ENCODE peak calls at places on chromosome 14, in four cellular contexts. L is upper lobe of left lung, F is lower leg skin, A is GM12878. U is an unnamed sample.

GRCh38 chr14:51726166-51726899 is 74.6 kb downstream of the FRMD6 start:
- DNase-seq in F (no peak), A (no peak), L (no peak), U (no peak)

GRCh38 chr14:102659797-102660196 is 67.3 kb downstream of the RCOR1 start:
- DNase-seq in F (no peak), A (no peak), L (no peak), U (peak)

GRCh38 chr14:58099682-58100081 is 52.3 kb downstream of the ARMH4 start:
- DNase-seq in F (no peak), A (no peak), L (no peak), U (no peak)

GRCh38 chr14:93084866-93085857 is 30.6 kb downstream of the ITPK1 start:
- DNase-seq in F (no peak), A (no peak), L (no peak), U (no peak)

GRCh38 chr14:100108042-100108825 is 43.0 kb downstream of the EVL start:
- DNase-seq in A (peak), L (peak), F (peak), U (peak)

GRCh38 chr14:91324606-91324950 is 80.1 kb upstream of the GPR68 start:
- DNase-seq in A (no peak), F (no peak), L (no peak), U (no peak)

GRCh38 chr14:90483117-90483516 is 86.3 kb downstream of the CALM1 start:
- DNase-seq in A (no peak), F (no peak), L (no peak), U (no peak)

GRCh38 chr14:90574640-90575131 is 177.9 kb downstream of the CALM1 start:
- DNase-seq in A (no peak), F (no peak), L (peak), U (no peak)

GRCh38 chr14:101780390-101780789 is 18.9 kb downstream of the PPP2R5C start:
- DNase-seq in F (no peak), A (no peak), L (peak), U (peak)

GRCh38 chr14:95319312-95320075 is at the start of gene CLMN:
- DNase-seq in L (peak), A (no peak), F (no peak), U (peak)
- TF ChIP-seq POLR2A in L (no peak), A (peak), F (no peak), U (no peak)

GRCh38 chr14:98890556-98891340 is 381.2 kb downstream of the BCL11B start:
- DNase-seq in A (no peak), F (no peak), L (no peak), U (no peak)
- TF ChIP-seq POLR2A in A (no peak), F (no peak), L (no peak), U (no peak)

DNA sequence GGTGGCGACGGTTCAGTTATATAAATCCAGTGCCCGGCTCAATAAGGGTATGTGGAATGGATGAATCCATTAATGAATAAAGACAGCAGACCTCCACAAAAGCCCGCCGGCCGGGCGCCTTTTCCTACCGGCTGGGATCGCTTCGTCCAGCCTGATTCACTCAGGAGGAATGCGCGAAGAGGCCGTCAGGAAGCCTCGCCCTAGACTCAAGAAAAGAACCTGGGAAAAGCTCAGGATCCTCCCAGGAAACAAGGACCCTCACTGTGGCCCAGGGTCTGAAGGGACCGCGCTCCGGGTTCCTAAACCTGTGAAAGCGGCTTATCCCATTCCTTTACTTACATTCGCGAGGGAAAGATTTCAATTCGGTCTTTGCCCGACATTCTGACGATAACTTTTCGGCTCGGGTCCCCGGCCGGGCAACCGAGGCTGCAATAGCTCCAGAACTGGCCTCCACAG is 257 bp downstream of the ATP6V1D start:
- DNase-seq in F (peak), A (no peak), L (peak), U (peak)
- TF ChIP-seq POLR2A in F (no peak), A (peak), L (no peak), U (no peak)

DNA sequence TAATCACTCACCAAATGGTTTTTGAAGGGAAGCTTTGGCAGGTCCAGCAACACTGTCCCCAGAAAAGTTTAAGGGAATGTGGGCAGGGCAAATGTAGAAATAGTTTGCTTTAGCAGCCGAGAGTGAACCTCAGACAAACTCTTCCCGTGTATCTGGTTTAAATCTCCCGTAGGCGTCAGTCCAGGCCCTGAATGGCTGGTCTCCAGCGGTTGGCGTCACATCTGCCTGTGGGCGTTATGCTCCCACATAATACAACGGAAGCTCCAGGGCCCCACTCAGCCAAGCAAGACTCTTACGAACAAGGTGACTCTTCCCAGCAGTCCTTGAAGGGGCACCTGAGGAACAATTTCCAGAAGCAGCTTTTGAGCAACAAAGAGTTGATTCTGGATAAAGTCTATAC is 942 bp downstream of the ZC2HC1C start:
- DNase-seq in A (no peak), F (no peak), L (no peak), U (no peak)
- TF ChIP-seq POLR2A in A (no peak), F (no peak), L (no peak), U (no peak)

GRCh38 chr14:61560323-61560722 is 135.0 kb upstream of the HIF1A start:
- DNase-seq in A (no peak), F (no peak), L (no peak), U (no peak)

GRCh38 chr14:61561144-61561543 is 134.2 kb upstream of the HIF1A start:
- DNase-seq in F (no peak), A (no peak), L (no peak), U (no peak)

GRCh38 chr14:61563162-61563511 is 132.2 kb upstream of the HIF1A start:
- DNase-seq in A (no peak), F (no peak), L (no peak), U (no peak)

GRCh38 chr14:61562321-61563161 is 132.8 kb upstream of the HIF1A start:
- DNase-seq in L (no peak), F (no peak), A (no peak), U (peak)

GRCh38 chr14:61561657-61562276 is 133.5 kb upstream of the HIF1A start:
- DNase-seq in F (peak), A (no peak), L (no peak), U (peak)
- TF ChIP-seq POLR2A in F (no peak), A (no peak), L (no peak), U (peak)

GRCh38 chr14:94376108-94376975 is 12.1 kb downstream of the SERPINA1 start:
- DNase-seq in L (no peak), A (no peak), F (no peak), U (no peak)
- TF ChIP-seq POLR2A in L (no peak), A (no peak), F (no peak), U (no peak)